ENCODE peak calls at places on chromosomes 4 and X, in eight cellular contexts. One of them, this sample, is unnamed.

GRCh38 chr4:76545161-76545884 is 110.3 kb downstream of the SHROOM3 start:
- DNase-seq in hepatocyte: no peak
- DNase-seq in Caco-2: no peak
- DNase-seq in heart right ventricle: no peak
- DNase-seq in GM23248: no peak
- DNase-seq in GM12865: peak
- DNase-seq in OCI-LY7: no peak
- DNase-seq in fibroblast of mammary gland: no peak
- DNase-seq in this sample: no peak

GRCh38 chrX:15158736-15159406 is 111.0 kb downstream of the ASB9 start:
- DNase-seq in hepatocyte: no peak
- DNase-seq in Caco-2: no peak
- DNase-seq in heart right ventricle: no peak
- DNase-seq in GM23248: peak
- DNase-seq in GM12865: peak
- DNase-seq in OCI-LY7: no peak
- DNase-seq in fibroblast of mammary gland: peak
- DNase-seq in this sample: no peak

GRCh38 chr4:133594246-133595207 is 445.4 kb downstream of the PCDH10 start:
- DNase-seq in hepatocyte: no peak
- DNase-seq in Caco-2: no peak
- DNase-seq in heart right ventricle: no peak
- DNase-seq in GM23248: peak
- DNase-seq in GM12865: no peak
- DNase-seq in OCI-LY7: no peak
- DNase-seq in fibroblast of mammary gland: peak
- DNase-seq in this sample: no peak

GRCh38 chrX:18422325-18422724 is 3.1 kb upstream of the CDKL5 start:
- DNase-seq in hepatocyte: no peak
- DNase-seq in Caco-2: no peak
- DNase-seq in heart right ventricle: no peak
- DNase-seq in GM23248: peak
- DNase-seq in GM12865: no peak
- DNase-seq in OCI-LY7: no peak
- DNase-seq in fibroblast of mammary gland: peak
- DNase-seq in this sample: no peak

GRCh38 chrX:118475903-118476302 is 19.7 kb upstream of the DOCK11 start:
- DNase-seq in hepatocyte: no peak
- DNase-seq in Caco-2: no peak
- DNase-seq in heart right ventricle: no peak
- DNase-seq in GM23248: no peak
- DNase-seq in GM12865: no peak
- DNase-seq in OCI-LY7: no peak
- DNase-seq in fibroblast of mammary gland: no peak
- DNase-seq in this sample: no peak

GRCh38 chr4:13364178-13364577 is 120.0 kb downstream of the RAB28 start:
- DNase-seq in hepatocyte: no peak
- DNase-seq in Caco-2: no peak
- DNase-seq in heart right ventricle: no peak
- DNase-seq in GM23248: no peak
- DNase-seq in GM12865: no peak
- DNase-seq in OCI-LY7: no peak
- DNase-seq in fibroblast of mammary gland: no peak
- DNase-seq in this sample: no peak

GRCh38 chr4:90457817-90458216 is 330.6 kb downstream of the CCSER1 start:
- DNase-seq in hepatocyte: no peak
- DNase-seq in Caco-2: no peak
- DNase-seq in heart right ventricle: no peak
- DNase-seq in GM23248: no peak
- DNase-seq in GM12865: no peak
- DNase-seq in OCI-LY7: no peak
- DNase-seq in fibroblast of mammary gland: no peak
- DNase-seq in this sample: no peak

GRCh38 chr4:187017156-187017555 is 293.5 kb upstream of the FAT1 start:
- DNase-seq in hepatocyte: no peak
- DNase-seq in Caco-2: no peak
- DNase-seq in heart right ventricle: no peak
- DNase-seq in GM23248: no peak
- DNase-seq in GM12865: no peak
- DNase-seq in OCI-LY7: no peak
- DNase-seq in fibroblast of mammary gland: no peak
- DNase-seq in this sample: peak

GRCh38 chr4:116374815-116375214 is 710.6 kb downstream of the TRAM1L1 start:
- DNase-seq in hepatocyte: no peak
- DNase-seq in Caco-2: no peak
- DNase-seq in heart right ventricle: no peak
- DNase-seq in GM23248: no peak
- DNase-seq in GM12865: no peak
- DNase-seq in OCI-LY7: no peak
- DNase-seq in fibroblast of mammary gland: no peak
- DNase-seq in this sample: no peak

GRCh38 chrX:134599173-134599914 is 58.9 kb downstream of the PLAC1 start:
- DNase-seq in hepatocyte: no peak
- DNase-seq in Caco-2: no peak
- DNase-seq in heart right ventricle: peak
- DNase-seq in GM23248: peak
- DNase-seq in GM12865: peak
- DNase-seq in OCI-LY7: no peak
- DNase-seq in fibroblast of mammary gland: peak
- DNase-seq in this sample: no peak

GRCh38 chrX:103464071-103464773 is 55.1 kb downstream of the RAB40A start:
- DNase-seq in hepatocyte: peak
- DNase-seq in Caco-2: peak
- DNase-seq in heart right ventricle: peak
- DNase-seq in GM23248: peak
- DNase-seq in GM12865: peak
- DNase-seq in OCI-LY7: peak
- DNase-seq in fibroblast of mammary gland: peak
- DNase-seq in this sample: peak

GRCh38 chrX:150229030-150229429 is 134.1 kb upstream of the MAMLD1 start:
- DNase-seq in hepatocyte: no peak
- DNase-seq in Caco-2: no peak
- DNase-seq in heart right ventricle: no peak
- DNase-seq in GM23248: no peak
- DNase-seq in GM12865: no peak
- DNase-seq in OCI-LY7: no peak
- DNase-seq in fibroblast of mammary gland: no peak
- DNase-seq in this sample: no peak

GRCh38 chr4:131207589-131207988 is 1941.5 kb upstream of the PCDH10 start:
- DNase-seq in hepatocyte: no peak
- DNase-seq in Caco-2: no peak
- DNase-seq in heart right ventricle: no peak
- DNase-seq in GM23248: peak
- DNase-seq in GM12865: no peak
- DNase-seq in OCI-LY7: no peak
- DNase-seq in fibroblast of mammary gland: no peak
- DNase-seq in this sample: no peak

GRCh38 chr4:118035309-118035708 is 1.0 kb downstream of the NDST3 start:
- DNase-seq in hepatocyte: no peak
- DNase-seq in Caco-2: no peak
- DNase-seq in heart right ventricle: no peak
- DNase-seq in GM23248: no peak
- DNase-seq in GM12865: no peak
- DNase-seq in OCI-LY7: no peak
- DNase-seq in fibroblast of mammary gland: no peak
- DNase-seq in this sample: no peak

GRCh38 chr4:100312615-100313355 is 122.5 kb upstream of the DDIT4L start:
- DNase-seq in hepatocyte: no peak
- DNase-seq in Caco-2: no peak
- DNase-seq in heart right ventricle: no peak
- DNase-seq in GM23248: no peak
- DNase-seq in GM12865: no peak
- DNase-seq in OCI-LY7: no peak
- DNase-seq in fibroblast of mammary gland: peak
- DNase-seq in this sample: no peak

GRCh38 chr4:145907363-145907762 is 31.3 kb downstream of the ZNF827 start:
- DNase-seq in hepatocyte: no peak
- DNase-seq in Caco-2: no peak
- DNase-seq in heart right ventricle: no peak
- DNase-seq in GM23248: no peak
- DNase-seq in GM12865: no peak
- DNase-seq in OCI-LY7: no peak
- DNase-seq in fibroblast of mammary gland: no peak
- DNase-seq in this sample: no peak

GRCh38 chrX:105211051-105211575 is 9.4 kb downstream of the TEX13A start:
- DNase-seq in hepatocyte: no peak
- DNase-seq in Caco-2: no peak
- DNase-seq in heart right ventricle: no peak
- DNase-seq in GM23248: no peak
- DNase-seq in GM12865: no peak
- DNase-seq in OCI-LY7: no peak
- DNase-seq in fibroblast of mammary gland: peak
- DNase-seq in this sample: no peak

GRCh38 chr4:8772499-8773123 is 99.0 kb downstream of the HMX1 start:
- DNase-seq in hepatocyte: no peak
- DNase-seq in Caco-2: no peak
- DNase-seq in heart right ventricle: no peak
- DNase-seq in GM23248: no peak
- DNase-seq in GM12865: no peak
- DNase-seq in OCI-LY7: no peak
- DNase-seq in fibroblast of mammary gland: no peak
- DNase-seq in this sample: no peak

GRCh38 chr4:165506780-165507305 is 128.0 kb downstream of the CPE start:
- DNase-seq in hepatocyte: no peak
- DNase-seq in Caco-2: no peak
- DNase-seq in heart right ventricle: no peak
- DNase-seq in GM23248: peak
- DNase-seq in GM12865: no peak
- DNase-seq in OCI-LY7: no peak
- DNase-seq in fibroblast of mammary gland: no peak
- DNase-seq in this sample: peak

GRCh38 chr4:19615086-19615689 is 636.5 kb upstream of the SLIT2 start:
- DNase-seq in hepatocyte: no peak
- DNase-seq in Caco-2: no peak
- DNase-seq in heart right ventricle: no peak
- DNase-seq in GM23248: no peak
- DNase-seq in GM12865: no peak
- DNase-seq in OCI-LY7: no peak
- DNase-seq in fibroblast of mammary gland: no peak
- DNase-seq in this sample: peak

GRCh38 chr4:74293558-74293957 is 14.7 kb upstream of the EPGN start:
- DNase-seq in hepatocyte: no peak
- DNase-seq in Caco-2: no peak
- DNase-seq in heart right ventricle: no peak
- DNase-seq in GM23248: no peak
- DNase-seq in GM12865: no peak
- DNase-seq in OCI-LY7: no peak
- DNase-seq in fibroblast of mammary gland: no peak
- DNase-seq in this sample: no peak

GRCh38 chrX:41491267-41492004 is 44.3 kb downstream of the NYX start:
- DNase-seq in hepatocyte: peak
- DNase-seq in Caco-2: no peak
- DNase-seq in heart right ventricle: no peak
- DNase-seq in GM23248: peak
- DNase-seq in GM12865: no peak
- DNase-seq in OCI-LY7: no peak
- DNase-seq in fibroblast of mammary gland: peak
- DNase-seq in this sample: peak

GRCh38 chr4:53755656-53756055 is 164.4 kb upstream of the LNX1 start:
- DNase-seq in hepatocyte: no peak
- DNase-seq in Caco-2: no peak
- DNase-seq in heart right ventricle: no peak
- DNase-seq in GM23248: no peak
- DNase-seq in GM12865: no peak
- DNase-seq in OCI-LY7: no peak
- DNase-seq in fibroblast of mammary gland: no peak
- DNase-seq in this sample: no peak

DNA sequence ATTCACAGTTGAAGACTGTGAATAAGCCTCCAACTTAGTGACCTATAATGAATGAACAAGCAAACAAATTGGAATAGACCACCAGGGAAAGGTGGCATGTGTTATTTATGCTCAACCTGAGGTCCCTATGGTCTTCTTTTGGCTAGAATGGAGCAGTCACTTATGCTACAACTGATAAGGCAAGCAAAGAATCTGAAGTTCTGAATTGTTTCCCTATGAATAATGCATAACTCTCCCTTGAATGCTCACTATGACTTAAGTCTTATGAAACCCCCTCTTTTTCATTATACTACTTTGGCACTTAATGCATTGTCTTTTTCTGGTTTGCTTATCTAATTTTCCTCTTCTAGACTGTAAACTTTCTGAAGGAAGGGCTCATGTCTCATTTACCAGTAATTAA is 2.6 kb downstream of the GIMD1 start:
- DNase-seq in hepatocyte: no peak
- DNase-seq in Caco-2: no peak
- DNase-seq in heart right ventricle: no peak
- DNase-seq in GM23248: peak
- DNase-seq in GM12865: no peak
- DNase-seq in OCI-LY7: no peak
- DNase-seq in fibroblast of mammary gland: peak
- DNase-seq in this sample: no peak
- H3K4me3 ChIP-seq in hepatocyte: no peak
- H3K4me3 ChIP-seq in Caco-2: no peak
- H3K4me3 ChIP-seq in heart right ventricle: no peak
- H3K4me3 ChIP-seq in GM23248: no peak
- H3K4me3 ChIP-seq in GM12865: no peak
- H3K4me3 ChIP-seq in OCI-LY7: no peak
- H3K4me3 ChIP-seq in fibroblast of mammary gland: no peak
- H3K4me3 ChIP-seq in this sample: no peak

GRCh38 chrX:74437530-74437929 is 16.2 kb downstream of the SLC16A2 start:
- DNase-seq in hepatocyte: no peak
- DNase-seq in Caco-2: peak
- DNase-seq in heart right ventricle: no peak
- DNase-seq in GM23248: no peak
- DNase-seq in GM12865: no peak
- DNase-seq in OCI-LY7: no peak
- DNase-seq in fibroblast of mammary gland: no peak
- DNase-seq in this sample: no peak
- H3K4me3 ChIP-seq in hepatocyte: no peak
- H3K4me3 ChIP-seq in Caco-2: no peak
- H3K4me3 ChIP-seq in heart right ventricle: no peak
- H3K4me3 ChIP-seq in GM23248: no peak
- H3K4me3 ChIP-seq in GM12865: no peak
- H3K4me3 ChIP-seq in OCI-LY7: no peak
- H3K4me3 ChIP-seq in fibroblast of mammary gland: no peak
- H3K4me3 ChIP-seq in this sample: no peak

GRCh38 chr4:174154455-174154854 is 129.0 kb downstream of the FBXO8 start:
- DNase-seq in hepatocyte: peak
- DNase-seq in Caco-2: no peak
- DNase-seq in heart right ventricle: no peak
- DNase-seq in GM23248: peak
- DNase-seq in GM12865: no peak
- DNase-seq in OCI-LY7: no peak
- DNase-seq in fibroblast of mammary gland: peak
- DNase-seq in this sample: peak
- H3K4me3 ChIP-seq in hepatocyte: peak
- H3K4me3 ChIP-seq in Caco-2: no peak
- H3K4me3 ChIP-seq in heart right ventricle: peak
- H3K4me3 ChIP-seq in GM23248: peak
- H3K4me3 ChIP-seq in GM12865: no peak
- H3K4me3 ChIP-seq in OCI-LY7: no peak
- H3K4me3 ChIP-seq in fibroblast of mammary gland: peak
- H3K4me3 ChIP-seq in this sample: peak

GRCh38 chr4:25347473-25347872 is 29.6 kb upstream of the ANAPC4 start:
- DNase-seq in hepatocyte: no peak
- DNase-seq in Caco-2: no peak
- DNase-seq in heart right ventricle: no peak
- DNase-seq in GM23248: no peak
- DNase-seq in GM12865: no peak
- DNase-seq in OCI-LY7: no peak
- DNase-seq in fibroblast of mammary gland: no peak
- DNase-seq in this sample: no peak
- H3K4me3 ChIP-seq in hepatocyte: no peak
- H3K4me3 ChIP-seq in Caco-2: no peak
- H3K4me3 ChIP-seq in heart right ventricle: no peak
- H3K4me3 ChIP-seq in GM23248: no peak
- H3K4me3 ChIP-seq in GM12865: no peak
- H3K4me3 ChIP-seq in OCI-LY7: no peak
- H3K4me3 ChIP-seq in fibroblast of mammary gland: no peak
- H3K4me3 ChIP-seq in this sample: no peak